ENCODE peak calls at places on chromosomes 5 and 9, in nine cellular contexts. Q is psoas muscle; Z is AG08395; W is endothelial cell; F is naive thymus-derived CD8-positive, alpha-beta T cell; L is GDM1; M is NCI-H774; X is glutamatergic neuron; P is stimulated activated CD8-positive, alpha-beta memory T cell treated with anti-CD3 and anti-CD28 coated beads, Interleukin-7, amount 100 ng/mL, for 1 hour. Y is an unnamed sample.

GRCh38 chr9:86545085-86545484 is 190.9 kb upstream of the TUT7 start:
- DNase-seq in X (no peak), Q (no peak), P (no peak), F (no peak), Z (peak; percentile 43), W (no peak), M (no peak), L (no peak), Y (no peak)

GRCh38 chr5:121640298-121640697 is 211.4 kb upstream of the FTMT start:
- DNase-seq in X (no peak), L (no peak), F (no peak), Z (no peak), M (no peak), W (no peak), P (no peak), Q (peak; percentile 23), Y (no peak)

GRCh38 chr5:14937277-14937676 is 65.7 kb upstream of the ANKH start:
- DNase-seq in X (no peak), Q (no peak), L (no peak), W (no peak), Z (no peak), F (no peak), P (no peak), M (no peak), Y (no peak)

GRCh38 chr5:107717816-107718215 is 47.1 kb upstream of the EFNA5 start:
- DNase-seq in Q (no peak), P (no peak), W (no peak), X (no peak), Z (no peak), M (no peak), L (no peak), F (no peak), Y (no peak)

GRCh38 chr9:110835404-110835803 is 166.8 kb downstream of the MUSK start:
- DNase-seq in L (no peak), Q (no peak), M (no peak), X (no peak), Z (peak; percentile 81), W (no peak), P (no peak), F (no peak), Y (no peak)

GRCh38 chr5:72160299-72160698 is 53.0 kb downstream of the MAP1B start:
- DNase-seq in L (no peak), F (no peak), W (no peak), Z (peak; percentile 49), X (no peak), M (no peak), P (no peak), Q (no peak), Y (peak; percentile 22)

GRCh38 chr9:110095776-110096175 is 112.2 kb downstream of the C9orf152 start:
- DNase-seq in F (no peak), W (no peak), X (no peak), Q (no peak), M (no peak), L (no peak), P (no peak), Z (peak; percentile 18), Y (no peak)

GRCh38 chr5:139652788-139653241 is 4.7 kb downstream of the CXXC5 start:
- DNase-seq in Q (peak; percentile 49), L (no peak), Z (no peak), F (no peak), X (no peak), P (no peak), W (no peak), M (no peak), Y (no peak)

GRCh38 chr5:178740181-178740557 is 9.7 kb upstream of the ZNF354A start:
- DNase-seq in L (no peak), F (no peak), M (no peak), P (no peak), Z (no peak), Q (no peak), X (no peak), W (no peak), Y (no peak)

GRCh38 chr9:6498982-6499381 is 86.0 kb downstream of the UHRF2 start:
- DNase-seq in W (no peak), P (no peak), Q (no peak), F (no peak), L (no peak), X (no peak), Z (peak; percentile 24), M (no peak), Y (no peak)

GRCh38 chr5:72478684-72479083 is 28.5 kb downstream of the ZNF366 start:
- DNase-seq in Q (no peak), F (no peak), M (no peak), Z (no peak), P (no peak), L (no peak), X (no peak), W (no peak), Y (no peak)

GRCh38 chr9:99057665-99058625 is 47.0 kb upstream of the TGFBR1 start:
- DNase-seq in Q (no peak), W (no peak), M (no peak), X (no peak), L (peak; percentile 90), Z (peak; percentile 70), P (peak; percentile 46), F (peak; percentile 59), Y (no peak)

GRCh38 chr9:82332018-82332773 is 343.6 kb downstream of the SPATA31D1 start:
- DNase-seq in M (peak; percentile 18), P (no peak), Q (no peak), Z (peak; percentile 80), W (no peak), L (no peak), F (no peak), X (no peak), Y (peak; percentile 7)

GRCh38 chr5:149552761-149553160 is 1.5 kb upstream of the CSNK1A1 start:
- DNase-seq in Z (no peak), W (no peak), M (no peak), Q (no peak), L (no peak), P (no peak), F (no peak), X (no peak), Y (no peak)

GRCh38 chr5:73442960-73443627 is 5.5 kb downstream of the FOXD1 start:
- DNase-seq in W (no peak), Z (no peak), M (no peak), F (no peak), P (no peak), Q (no peak), L (no peak), X (no peak), Y (no peak)

GRCh38 chr5:67680109-67680508 is 483.5 kb upstream of the CD180 start:
- DNase-seq in L (no peak), M (no peak), F (no peak), P (no peak), Q (no peak), X (no peak), W (no peak), Z (peak; percentile 33), Y (no peak)

GRCh38 chr9:17669206-17669605 is 90.3 kb downstream of the SH3GL2 start:
- DNase-seq in M (no peak), L (no peak), W (no peak), P (no peak), F (no peak), X (no peak), Q (no peak), Z (no peak), Y (no peak)

GRCh38 chr9:93673271-93673843 is 97.0 kb downstream of the PHF2 start:
- DNase-seq in P (no peak), L (no peak), X (no peak), Z (peak; percentile 41), M (no peak), Q (peak; percentile 50), W (peak; percentile 2), F (peak; percentile 0), Y (peak; percentile 42)

GRCh38 chr9:113645972-113646241 is 182.4 kb downstream of the RGS3 start:
- DNase-seq in L (no peak), Q (no peak), X (no peak), W (no peak), F (no peak), M (no peak), P (no peak), Z (no peak), Y (no peak)

GRCh38 chr5:172858990-172859811 is 25.1 kb downstream of the ERGIC1 start:
- DNase-seq in F (no peak), Z (peak; percentile 89), P (no peak), M (no peak), W (no peak), Q (peak; percentile 89), L (no peak), X (no peak), Y (no peak)

GRCh38 chr9:5389109-5389732 is 48.5 kb downstream of the PLGRKT start:
- DNase-seq in F (no peak), X (no peak), Q (no peak), L (peak; percentile 23), M (no peak), W (no peak), P (no peak), Z (peak; percentile 77), Y (no peak)

GRCh38 chr9:94823710-94824109 is 97.2 kb downstream of the AOPEP start:
- DNase-seq in F (no peak), X (no peak), Z (no peak), W (no peak), P (no peak), L (no peak), Q (no peak), M (no peak), Y (no peak)

GRCh38 chr5:28734396-28734795 is 1696.0 kb upstream of the CDH9 start:
- DNase-seq in Z (no peak), P (no peak), Q (no peak), M (no peak), L (no peak), F (no peak), X (no peak), W (no peak), Y (no peak)

GRCh38 chr5:136734638-136735037 is 369.3 kb upstream of the TRPC7 start:
- DNase-seq in F (no peak), M (no peak), Q (no peak), L (no peak), W (no peak), X (no peak), P (no peak), Z (no peak), Y (no peak)

GRCh38 chr5:166883016-166883415 is 1408.4 kb upstream of the WWC1 start:
- DNase-seq in X (no peak), W (no peak), P (no peak), Q (no peak), F (no peak), L (no peak), Z (no peak), M (no peak), Y (no peak)

GRCh38 chr9:86082870-86083269 is 16.5 kb downstream of the GOLM1 start:
- DNase-seq in P (no peak), W (no peak), Q (no peak), X (no peak), M (no peak), Z (no peak), F (no peak), L (no peak), Y (peak; percentile 92)

GRCh38 chr5:123090641-123091257 is 1.7 kb downstream of the PRDM6 start:
- DNase-seq in X (peak; percentile 32), W (peak; percentile 22), Z (no peak), Q (no peak), L (no peak), F (no peak), P (no peak), M (no peak), Y (no peak)

GRCh38 chr5:135885031-135885430 is 10.6 kb downstream of the IL9 start:
- DNase-seq in P (no peak), F (no peak), L (no peak), Z (no peak), Q (no peak), W (no peak), M (no peak), X (no peak), Y (no peak)

GRCh38 chr9:114174876-114175771 is 19.8 kb downstream of the COL27A1 start:
- DNase-seq in F (no peak), P (no peak), L (no peak), Q (peak; percentile 78), X (no peak), M (no peak), Z (peak; percentile 81), W (no peak), Y (no peak)

GRCh38 chr5:81789033-81789432 is 38.1 kb upstream of the SSBP2 start:
- DNase-seq in X (no peak), Z (no peak), L (no peak), Q (no peak), F (no peak), W (no peak), M (no peak), P (no peak), Y (no peak)

GRCh38 chr5:88116396-88116795 is 152.2 kb downstream of the TMEM161B start:
- DNase-seq in Q (no peak), F (no peak), X (no peak), L (no peak), P (no peak), M (no peak), W (no peak), Z (no peak), Y (no peak)

Y was measured in NCI-H2081.